ENCODE peak calls at places on chromosomes 3 and 15, in seven cellular contexts. C is spleen, W is transverse colon, I is A549, X is heart left ventricle, Z is body of pancreas, F is NB4. T is an unnamed sample.

GRCh38 chr3:61030469-61031035 is 220.7 kb downstream of the FHIT start:
- DNase-seq in C (no peak), W (no peak), I (no peak), X (no peak), Z (no peak), F (no peak), T (no peak)

GRCh38 chr3:13624671-13625125 is 75.8 kb downstream of the FBLN2 start:
- DNase-seq in C (peak; percentile 67), W (no peak), I (no peak), X (no peak), Z (no peak), F (no peak), T (no peak)

GRCh38 chr3:22439626-22440025 is 688.6 kb upstream of the ZNF385D start:
- DNase-seq in C (no peak), W (no peak), I (no peak), X (no peak), Z (no peak), F (no peak), T (no peak)

GRCh38 chr15:91099616-91100560 is at the start of gene SV2B:
- DNase-seq in C (peak; percentile 80), W (no peak), I (peak; percentile 48), X (peak; percentile 38), Z (peak; percentile 45), F (peak; percentile 10), T (no peak)

GRCh38 chr3:25313286-25313685 is 114.8 kb upstream of the RARB start:
- DNase-seq in C (no peak), W (no peak), I (no peak), X (no peak), Z (no peak), F (peak; percentile 28), T (no peak)

GRCh38 chr15:90067953-90068613 is 34.2 kb downstream of the IDH2 start:
- DNase-seq in C (no peak), W (no peak), I (no peak), X (no peak), Z (peak; percentile 95), F (no peak), T (no peak)

GRCh38 chr15:55683366-55683765 is 59.6 kb downstream of the PRTG start:
- DNase-seq in C (no peak), W (no peak), I (no peak), X (no peak), Z (no peak), F (no peak), T (no peak)

GRCh38 chr15:60975203-60975602 is 253.9 kb downstream of the RORA start:
- DNase-seq in C (no peak), W (no peak), I (no peak), X (no peak), Z (no peak), F (no peak), T (no peak)

GRCh38 chr3:113169876-113170452 is 41.4 kb upstream of the BOC start:
- DNase-seq in C (no peak), W (no peak), I (no peak), X (no peak), Z (no peak), F (no peak), T (no peak)

GRCh38 chr3:76324101-76324500 is 538.8 kb upstream of the ZNF717 start:
- DNase-seq in C (no peak), W (no peak), I (no peak), X (no peak), Z (no peak), F (no peak), T (no peak)

GRCh38 chr3:30098656-30099454 is 507.5 kb upstream of the TGFBR2 start:
- DNase-seq in C (no peak), W (no peak), I (no peak), X (no peak), Z (no peak), F (peak; percentile 30), T (no peak)

GRCh38 chr3:149843502-149843901 is 30.5 kb downstream of the RNF13 start:
- DNase-seq in C (no peak), W (no peak), I (no peak), X (no peak), Z (no peak), F (no peak), T (no peak)

GRCh38 chr3:155377861-155378260 is 84.4 kb upstream of the STRIT1 start:
- DNase-seq in C (no peak), W (no peak), I (no peak), X (no peak), Z (no peak), F (no peak), T (no peak)

GRCh38 chr3:131053021-131053420 is 26.3 kb downstream of the NEK11 start:
- DNase-seq in C (no peak), W (no peak), I (no peak), X (no peak), Z (no peak), F (peak; percentile 4), T (no peak)

GRCh38 chr3:16112910-16113504 is 61.5 kb upstream of the GALNT15 start:
- DNase-seq in C (no peak), W (no peak), I (no peak), X (no peak), Z (no peak), F (no peak), T (no peak)

GRCh38 chr15:68177747-68178146 is 27.4 kb downstream of the CALML4 start:
- DNase-seq in C (no peak), W (no peak), I (no peak), X (no peak), Z (no peak), F (no peak), T (no peak)

GRCh38 chr15:92970656-92971055 is 70.5 kb downstream of the CHD2 start:
- DNase-seq in C (no peak), W (no peak), I (no peak), X (no peak), Z (no peak), F (no peak), T (no peak)

GRCh38 chr15:84955089-84955848 is 26.4 kb upstream of the PDE8A start:
- DNase-seq in C (peak; percentile 79), W (peak; percentile 78), I (peak; percentile 89), X (peak; percentile 76), Z (peak; percentile 82), F (peak; percentile 32), T (peak; percentile 53)

GRCh38 chr3:35664460-35664919 is 25.2 kb downstream of the ARPP21 start:
- DNase-seq in C (peak; percentile 61), W (no peak), I (no peak), X (peak; percentile 74), Z (peak; percentile 17), F (no peak), T (peak; percentile 76)

GRCh38 chr3:154252759-154253638 is 71.3 kb downstream of the DHX36 start:
- DNase-seq in C (peak; percentile 91), W (peak; percentile 89), I (peak; percentile 89), X (peak; percentile 87), Z (peak; percentile 91), F (peak; percentile 76), T (peak; percentile 87)

GRCh38 chr15:40388941-40389823 is 6.7 kb downstream of the KNSTRN start:
- DNase-seq in C (peak; percentile 71), W (no peak), I (no peak), X (no peak), Z (peak; percentile 49), F (peak; percentile 86), T (no peak)

GRCh38 chr15:28900041-28900891 is 14.5 kb downstream of the APBA2 start:
- DNase-seq in C (peak; percentile 67), W (no peak), I (no peak), X (no peak), Z (no peak), F (no peak), T (no peak)

GRCh38 chr3:177137774-177138705 is 59.2 kb downstream of the TBL1XR1 start:
- DNase-seq in C (no peak), W (no peak), I (no peak), X (no peak), Z (no peak), F (no peak), T (no peak)

GRCh38 chr15:69997701-69998273 is 99.9 kb downstream of the TLE3 start:
- DNase-seq in C (peak; percentile 61), W (peak; percentile 84), I (peak; percentile 70), X (no peak), Z (peak; percentile 62), F (peak; percentile 42), T (peak; percentile 87)

GRCh38 chr3:160226740-160227048 is 1.5 kb downstream of the C3orf80 start:
- DNase-seq in C (no peak), W (no peak), I (no peak), X (no peak), Z (no peak), F (no peak), T (no peak)

GRCh38 chr3:127002195-127003174 is 19.6 kb downstream of the PLXNA1 start:
- DNase-seq in C (peak; percentile 86), W (peak; percentile 55), I (no peak), X (peak; percentile 88), Z (peak; percentile 76), F (peak; percentile 43), T (peak; percentile 70)
- TF ChIP-seq CTCF in C (peak; percentile 38), W (no peak), I (no peak), X (peak; percentile 56), Z (peak; percentile 41), F (no peak), T (no peak)

DNA sequence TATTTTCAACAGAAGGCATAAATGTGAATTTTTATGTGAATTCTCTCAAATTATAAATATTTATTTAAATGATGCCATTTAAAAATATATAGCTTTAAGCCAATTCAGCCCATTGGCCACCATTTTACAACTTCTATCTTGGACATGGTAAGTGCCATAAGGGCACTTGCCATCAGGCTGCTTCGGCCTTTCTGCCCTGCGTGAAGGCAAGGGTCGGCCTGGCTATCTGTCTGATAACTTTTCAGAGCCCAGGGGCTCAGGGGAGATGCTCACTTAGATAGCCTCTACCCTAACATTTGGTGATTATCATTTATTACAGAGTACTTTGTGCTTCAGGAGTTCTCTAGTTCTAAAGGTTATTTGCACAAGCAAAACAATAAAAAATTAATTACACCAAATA is 62.5 kb upstream of the MBNL1 start:
- DNase-seq in C (no peak), W (no peak), I (no peak), X (no peak), Z (no peak), F (no peak), T (no peak)
- H3K4me3 ChIP-seq in C (no peak overlapping the region), W (no peak overlapping the region), I (no peak overlapping the region), X (no peak overlapping the region), Z (no peak overlapping the region), F (no peak overlapping the region), T (no peak overlapping the region)

GRCh38 chr3:188153498-188153948 is 434 bp upstream of the LPP start:
- DNase-seq in C (no peak), W (peak; percentile 83), I (peak; percentile 91), X (peak; percentile 85), Z (peak; percentile 91), F (peak; percentile 64), T (peak; percentile 95)

GRCh38 chr3:188152660-188153497 is 1.1 kb upstream of the LPP start:
- DNase-seq in C (peak; percentile 82), W (peak; percentile 59), I (peak; percentile 63), X (no peak), Z (peak; percentile 51), F (peak; percentile 24), T (peak; percentile 72)

GRCh38 chr3:188156051-188156450 is 2.1 kb downstream of the LPP start:
- DNase-seq in C (no peak), W (no peak), I (no peak), X (no peak), Z (no peak), F (no peak), T (peak; percentile 61)

GRCh38 chr3:188154758-188155574 is 1.0 kb downstream of the LPP start:
- DNase-seq in C (no peak), W (peak; percentile 49), I (no peak), X (no peak), Z (no peak), F (no peak), T (no peak)

GRCh38 chr3:188153949-188154757 is at the start of gene LPP:
- DNase-seq in C (peak; percentile 98), W (peak; percentile 85), I (peak; percentile 81), X (peak; percentile 86), Z (peak; percentile 78), F (peak; percentile 83), T (peak; percentile 68)
- TF ChIP-seq POLR2A in C (peak; percentile 3), W (peak; percentile 68), I (no peak), X (no peak), Z (peak; percentile 13), F (peak; percentile 30), T (no peak)

GRCh38 chr3:9934235-9934621 is 594 bp downstream of the CRELD1 start:
- DNase-seq in C (peak; percentile 82), W (no peak), I (no peak), X (no peak), Z (no peak), F (peak; percentile 59), T (peak; percentile 87)
- TF ChIP-seq CTCF in C (no peak), W (no peak), I (no peak), X (peak; percentile 11), Z (no peak), F (no peak), T (no peak)